ENCODE peak calls at places on chromosomes 5 and 9, in seven cellular contexts. One of them, this sample, is unnamed. For H3K4me1, the result is how much of the 10 kb centered on the place peaks cover.

GRCh38 chr9:121748080-121748479 is 96.6 kb downstream of the DAB2IP start:
- DNase-seq in H1: no peak
- DNase-seq in A549: no peak
- DNase-seq in testis: no peak
- DNase-seq in right lobe of liver: no peak
- DNase-seq in prostate gland: no peak
- DNase-seq in spleen: no peak
- DNase-seq in this sample: no peak

GRCh38 chr5:150112211-150113046 is 26.1 kb upstream of the CSF1R start:
- DNase-seq in H1: no peak
- DNase-seq in A549: peak
- DNase-seq in testis: peak
- DNase-seq in right lobe of liver: no peak
- DNase-seq in prostate gland: no peak
- DNase-seq in spleen: no peak
- DNase-seq in this sample: no peak

GRCh38 chr5:143454936-143455516 is 51.5 kb upstream of the NR3C1 start:
- DNase-seq in H1: no peak
- DNase-seq in A549: no peak
- DNase-seq in testis: no peak
- DNase-seq in right lobe of liver: no peak
- DNase-seq in prostate gland: no peak
- DNase-seq in spleen: no peak
- DNase-seq in this sample: no peak

GRCh38 chr9:19768798-19769197 is 20.0 kb downstream of the SLC24A2 start:
- DNase-seq in H1: no peak
- DNase-seq in A549: no peak
- DNase-seq in testis: no peak
- DNase-seq in right lobe of liver: no peak
- DNase-seq in prostate gland: no peak
- DNase-seq in spleen: no peak
- DNase-seq in this sample: no peak

GRCh38 chr5:72883850-72884249 is 67.4 kb downstream of the TNPO1 start:
- DNase-seq in H1: no peak
- DNase-seq in A549: no peak
- DNase-seq in testis: no peak
- DNase-seq in right lobe of liver: no peak
- DNase-seq in prostate gland: no peak
- DNase-seq in spleen: no peak
- DNase-seq in this sample: no peak

GRCh38 chr9:120735009-120735408 is 20.7 kb upstream of the MEGF9 start:
- DNase-seq in H1: no peak
- DNase-seq in A549: no peak
- DNase-seq in testis: no peak
- DNase-seq in right lobe of liver: no peak
- DNase-seq in prostate gland: no peak
- DNase-seq in spleen: no peak
- DNase-seq in this sample: peak

GRCh38 chr5:35651002-35651756 is 33.5 kb downstream of the SPEF2 start:
- DNase-seq in H1: peak
- DNase-seq in A549: peak
- DNase-seq in testis: peak
- DNase-seq in right lobe of liver: no peak
- DNase-seq in prostate gland: peak
- DNase-seq in spleen: no peak
- DNase-seq in this sample: no peak

GRCh38 chr5:14316471-14316870 is 173.3 kb downstream of the TRIO start:
- DNase-seq in H1: no peak
- DNase-seq in A549: no peak
- DNase-seq in testis: no peak
- DNase-seq in right lobe of liver: no peak
- DNase-seq in prostate gland: no peak
- DNase-seq in spleen: no peak
- DNase-seq in this sample: peak

GRCh38 chr5:176381423-176381822 is 7.0 kb downstream of the NOP16 start:
- DNase-seq in H1: no peak
- DNase-seq in A549: no peak
- DNase-seq in testis: no peak
- DNase-seq in right lobe of liver: no peak
- DNase-seq in prostate gland: no peak
- DNase-seq in spleen: no peak
- DNase-seq in this sample: no peak

GRCh38 chr9:121607434-121608248 is 43.8 kb upstream of the DAB2IP start:
- DNase-seq in H1: no peak
- DNase-seq in A549: peak
- DNase-seq in testis: no peak
- DNase-seq in right lobe of liver: no peak
- DNase-seq in prostate gland: no peak
- DNase-seq in spleen: no peak
- DNase-seq in this sample: no peak

GRCh38 chr5:151296478-151296830 is 7.1 kb downstream of the SLC36A3 start:
- DNase-seq in H1: no peak
- DNase-seq in A549: no peak
- DNase-seq in testis: no peak
- DNase-seq in right lobe of liver: no peak
- DNase-seq in prostate gland: no peak
- DNase-seq in spleen: no peak
- DNase-seq in this sample: no peak
- TF ChIP-seq CTCF in H1: no peak
- TF ChIP-seq CTCF in A549: no peak
- TF ChIP-seq CTCF in testis: no peak
- TF ChIP-seq CTCF in right lobe of liver: no peak
- TF ChIP-seq CTCF in prostate gland: no peak
- TF ChIP-seq CTCF in spleen: no peak
- TF ChIP-seq CTCF in this sample: no peak

GRCh38 chr9:127132921-127133647 is 10.6 kb upstream of the ANGPTL2 start:
- DNase-seq in H1: no peak
- DNase-seq in A549: peak
- DNase-seq in testis: no peak
- DNase-seq in right lobe of liver: no peak
- DNase-seq in prostate gland: peak
- DNase-seq in spleen: no peak
- DNase-seq in this sample: peak

GRCh38 chr9:127132375-127132774 is 9.9 kb upstream of the ANGPTL2 start:
- DNase-seq in H1: no peak
- DNase-seq in A549: no peak
- DNase-seq in testis: no peak
- DNase-seq in right lobe of liver: no peak
- DNase-seq in prostate gland: no peak
- DNase-seq in spleen: no peak
- DNase-seq in this sample: no peak

GRCh38 chr9:127135056-127135745 is 12.8 kb upstream of the ANGPTL2 start:
- DNase-seq in H1: no peak
- DNase-seq in A549: no peak
- DNase-seq in testis: no peak
- DNase-seq in right lobe of liver: no peak
- DNase-seq in prostate gland: no peak
- DNase-seq in spleen: no peak
- DNase-seq in this sample: no peak

GRCh38 chr9:127131871-127132270 is 9.4 kb upstream of the ANGPTL2 start:
- DNase-seq in H1: no peak
- DNase-seq in A549: no peak
- DNase-seq in testis: no peak
- DNase-seq in right lobe of liver: no peak
- DNase-seq in prostate gland: no peak
- DNase-seq in spleen: no peak
- DNase-seq in this sample: no peak

DNA sequence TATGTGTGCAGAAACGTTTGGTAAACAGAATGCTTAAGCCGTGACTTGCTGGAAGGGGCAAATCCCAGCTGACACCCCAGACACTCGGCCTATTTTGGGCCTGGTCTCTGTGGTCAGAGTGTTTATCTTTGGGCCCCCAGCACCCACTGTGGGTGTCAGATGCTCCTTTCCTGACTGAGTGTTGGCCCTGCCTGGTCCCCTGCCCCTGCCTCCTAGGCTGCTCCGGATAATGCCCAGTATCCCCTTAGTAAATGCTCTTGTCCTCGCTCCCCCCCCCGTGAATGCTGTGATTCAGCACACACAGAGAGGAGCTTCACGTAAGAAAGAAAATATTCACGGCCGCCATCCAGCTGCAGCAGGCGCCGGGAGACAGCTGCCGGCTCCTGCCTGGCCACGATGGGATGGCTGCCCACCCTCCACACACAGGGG is 11.3 kb upstream of the ANGPTL2 start:
- DNase-seq in H1: no peak
- DNase-seq in A549: no peak
- DNase-seq in testis: peak
- DNase-seq in right lobe of liver: no peak
- DNase-seq in prostate gland: peak
- DNase-seq in spleen: no peak
- DNase-seq in this sample: no peak
- H3K4me1 ChIP-seq in H1: under half
- H3K4me1 ChIP-seq in A549: under half
- H3K4me1 ChIP-seq in testis: under half
- H3K4me1 ChIP-seq in right lobe of liver: under half
- H3K4me1 ChIP-seq in prostate gland: under half
- H3K4me1 ChIP-seq in spleen: under half
- H3K4me1 ChIP-seq in this sample: under half

DNA sequence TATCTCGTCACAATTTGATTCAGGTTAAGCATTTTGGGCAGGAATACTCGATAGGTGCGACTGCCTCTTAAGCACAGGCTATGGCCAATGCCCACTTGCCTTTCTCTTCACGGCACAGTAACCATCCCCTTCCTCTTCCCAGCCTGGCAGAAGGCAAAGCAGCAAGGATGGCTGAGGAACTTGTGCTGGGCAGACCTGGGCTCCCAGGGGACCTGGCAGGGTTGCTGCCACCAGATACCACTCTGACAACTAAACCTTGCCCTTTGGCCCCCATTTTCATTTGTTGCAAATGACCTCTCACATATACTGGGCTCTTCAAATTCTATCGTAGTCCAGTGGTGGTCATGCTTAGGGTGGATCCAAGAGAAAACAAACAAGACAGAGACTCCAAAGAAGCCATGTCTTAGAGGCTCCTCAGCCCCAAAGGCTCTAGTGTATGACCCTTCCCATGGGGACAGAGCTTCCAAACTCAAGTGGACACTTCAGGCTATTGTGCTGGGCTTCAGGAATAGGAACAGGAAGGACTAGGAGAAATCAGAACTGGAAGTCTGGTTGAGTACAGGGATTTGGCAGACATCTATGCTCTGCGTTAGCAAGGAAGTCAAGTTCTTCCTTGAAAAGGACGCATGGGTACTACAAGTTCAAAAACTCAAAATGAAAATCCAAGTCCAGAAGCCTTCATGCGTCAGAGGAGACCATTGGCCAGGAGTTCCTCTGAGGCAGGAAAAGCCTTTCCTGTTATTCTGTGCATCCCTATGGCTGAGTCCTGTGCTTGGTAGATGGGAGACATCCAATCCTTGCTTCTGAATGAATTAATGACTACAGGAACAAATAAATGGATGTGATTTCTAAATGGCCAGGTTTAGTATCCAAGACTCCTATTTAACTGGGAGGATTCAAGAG is 64.6 kb upstream of the PLPP1 start:
- DNase-seq in H1: no peak
- DNase-seq in A549: no peak
- DNase-seq in testis: no peak
- DNase-seq in right lobe of liver: no peak
- DNase-seq in prostate gland: no peak
- DNase-seq in spleen: no peak
- DNase-seq in this sample: no peak
- TF ChIP-seq POLR2A in H1: no peak
- TF ChIP-seq POLR2A in A549: no peak
- TF ChIP-seq POLR2A in testis: no peak
- TF ChIP-seq POLR2A in right lobe of liver: peak
- TF ChIP-seq POLR2A in prostate gland: no peak
- TF ChIP-seq POLR2A in spleen: no peak
- TF ChIP-seq POLR2A in this sample: no peak

GRCh38 chr5:141366016-141366896 is 2.3 kb downstream of the PCDHGA5 start:
- DNase-seq in H1: no peak
- DNase-seq in A549: no peak
- DNase-seq in testis: no peak
- DNase-seq in right lobe of liver: no peak
- DNase-seq in prostate gland: no peak
- DNase-seq in spleen: no peak
- DNase-seq in this sample: no peak

GRCh38 chr5:141373673-141374317 is at the start of gene PCDHGA6:
- DNase-seq in H1: no peak
- DNase-seq in A549: no peak
- DNase-seq in testis: no peak
- DNase-seq in right lobe of liver: no peak
- DNase-seq in prostate gland: no peak
- DNase-seq in spleen: no peak
- DNase-seq in this sample: peak

GRCh38 chr5:141371572-141372475 is 1.8 kb downstream of the PCDHGB3 start:
- DNase-seq in H1: no peak
- DNase-seq in A549: no peak
- DNase-seq in testis: no peak
- DNase-seq in right lobe of liver: no peak
- DNase-seq in prostate gland: no peak
- DNase-seq in spleen: no peak
- DNase-seq in this sample: no peak

GRCh38 chr5:141374627-141375026 is 936 bp downstream of the PCDHGA6 start:
- DNase-seq in H1: no peak
- DNase-seq in A549: no peak
- DNase-seq in testis: no peak
- DNase-seq in right lobe of liver: no peak
- DNase-seq in prostate gland: no peak
- DNase-seq in spleen: no peak
- DNase-seq in this sample: peak

GRCh38 chr5:141369994-141370848 is at the start of gene PCDHGB3:
- DNase-seq in H1: no peak
- DNase-seq in A549: peak
- DNase-seq in testis: no peak
- DNase-seq in right lobe of liver: no peak
- DNase-seq in prostate gland: no peak
- DNase-seq in spleen: no peak
- DNase-seq in this sample: peak
- TF ChIP-seq CTCF in H1: peak
- TF ChIP-seq CTCF in A549: peak
- TF ChIP-seq CTCF in testis: no peak
- TF ChIP-seq CTCF in right lobe of liver: no peak
- TF ChIP-seq CTCF in prostate gland: peak
- TF ChIP-seq CTCF in spleen: no peak
- TF ChIP-seq CTCF in this sample: no peak

DNA sequence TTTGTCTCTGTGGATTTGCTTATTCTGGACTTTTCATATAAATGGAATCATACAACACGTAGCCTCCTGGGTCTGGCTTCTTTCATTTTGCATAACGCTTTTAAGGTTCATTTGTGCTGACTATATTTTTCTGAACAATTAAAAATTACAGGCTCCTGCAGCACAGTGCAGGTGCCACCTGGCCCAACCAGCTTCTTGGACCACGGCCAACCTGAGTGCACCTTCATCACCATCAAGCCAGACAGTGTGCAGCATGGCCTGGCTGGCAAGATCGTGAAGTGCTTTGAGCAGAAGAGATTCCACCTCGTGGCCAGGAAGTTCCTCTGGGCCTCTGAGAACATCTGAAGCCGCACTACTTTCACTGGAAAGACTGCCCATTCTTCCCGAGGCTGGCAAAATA is 53.5 kb upstream of the COL15A1 start:
- DNase-seq in H1: no peak
- DNase-seq in A549: no peak
- DNase-seq in testis: no peak
- DNase-seq in right lobe of liver: no peak
- DNase-seq in prostate gland: no peak
- DNase-seq in spleen: no peak
- DNase-seq in this sample: no peak
- H3K4me1 ChIP-seq in H1: under half
- H3K4me1 ChIP-seq in A549: under half
- H3K4me1 ChIP-seq in testis: under half
- H3K4me1 ChIP-seq in right lobe of liver: under half
- H3K4me1 ChIP-seq in prostate gland: under half
- H3K4me1 ChIP-seq in spleen: under half
- H3K4me1 ChIP-seq in this sample: under half

This sample was measured in upper lobe of left lung.